ENCODE peak calls at places on chromosomes 2 and 18, in seven cellular contexts. G, B, C, F, Q, O and R are unnamed samples.

GRCh38 chr2:205563646-205564045 is 118.7 kb upstream of the NRP2 start:
- DNase-seq in Q (peak; percentile 46), G (no peak), B (no peak), C (no peak), F (peak; percentile 81), O (no peak), R (peak; percentile 65)

GRCh38 chr2:30454571-30454970 is 7.5 kb downstream of the LCLAT1 start:
- DNase-seq in Q (no peak), G (no peak), O (no peak), B (no peak), F (no peak), C (peak; percentile 31), R (no peak)

GRCh38 chr2:241358470-241358869 is 2.4 kb downstream of the FARP2 start:
- DNase-seq in F (no peak), C (no peak), G (no peak), Q (no peak), O (no peak), B (no peak), R (no peak)

GRCh38 chr2:224058048-224058775 is 19.1 kb upstream of the SERPINE2 start:
- DNase-seq in Q (no peak), C (no peak), G (no peak), F (no peak), B (no peak), O (no peak), R (no peak)

GRCh38 chr18:75297731-75298130 is 87.1 kb downstream of the TSHZ1 start:
- DNase-seq in Q (no peak), F (no peak), G (no peak), O (no peak), C (peak; percentile 61), B (no peak), R (no peak)

GRCh38 chr2:196259507-196260481 is 88.4 kb upstream of the STK17B start:
- DNase-seq in B (peak; percentile 87), C (peak; percentile 71), Q (no peak), F (no peak), G (no peak), O (no peak), R (no peak)

GRCh38 chr18:616380-616995 is 19.7 kb downstream of the CLUL1 start:
- DNase-seq in O (peak; percentile 52), F (no peak), Q (peak; percentile 42), G (no peak), C (peak; percentile 77), B (peak; percentile 56), R (no peak)

GRCh38 chr2:236673126-236673822 is 103.6 kb downstream of the ACKR3 start:
- DNase-seq in O (no peak), C (no peak), Q (no peak), B (no peak), G (no peak), F (no peak), R (no peak)

GRCh38 chr2:66693007-66693965 is 258.4 kb downstream of the MEIS1 start:
- DNase-seq in Q (no peak), C (no peak), B (no peak), F (no peak), O (no peak), G (no peak), R (no peak)

GRCh38 chr2:26887142-26887541 is 39.2 kb downstream of the DPYSL5 start:
- DNase-seq in Q (no peak), O (no peak), F (no peak), B (no peak), G (no peak), C (no peak), R (no peak)

GRCh38 chr2:59236723-59237122 is 995.6 kb upstream of the FANCL start:
- DNase-seq in G (no peak), Q (no peak), B (no peak), C (peak; percentile 38), F (no peak), O (no peak), R (no peak)

GRCh38 chr2:172270278-172271079 is 156.9 kb upstream of the ITGA6 start:
- DNase-seq in C (no peak), Q (no peak), B (no peak), G (no peak), O (no peak), F (peak; percentile 62), R (peak; percentile 55)